ENCODE peak calls at places on chromosome 19, in nine cellular contexts. One of them, this sample, is unnamed.

GRCh38 chr19:28737021-28737525 is 475.9 kb downstream of the UQCRFS1 start:
- DNase-seq in esophagus squamous epithelium: no peak
- DNase-seq in tibial nerve: peak; percentile 19
- DNase-seq in uterus: no peak
- DNase-seq in heart left ventricle: no peak
- DNase-seq in upper lobe of left lung: no peak
- DNase-seq in transverse colon: no peak
- DNase-seq in IMR-90: peak; percentile 44
- DNase-seq in endothelial cell of umbilical vein: no peak
- DNase-seq in this sample: no peak

GRCh38 chr19:40691421-40692211 is 1.2 kb upstream of the NUMBL start:
- DNase-seq in esophagus squamous epithelium: no peak
- DNase-seq in tibial nerve: no peak
- DNase-seq in uterus: peak; percentile 46
- DNase-seq in heart left ventricle: peak; percentile 59
- DNase-seq in upper lobe of left lung: no peak
- DNase-seq in transverse colon: no peak
- DNase-seq in IMR-90: no peak
- DNase-seq in endothelial cell of umbilical vein: no peak
- DNase-seq in this sample: no peak

GRCh38 chr19:15371786-15372380 is 7.7 kb downstream of the AKAP8 start:
- DNase-seq in esophagus squamous epithelium: no peak
- DNase-seq in tibial nerve: no peak
- DNase-seq in uterus: no peak
- DNase-seq in heart left ventricle: no peak
- DNase-seq in upper lobe of left lung: no peak
- DNase-seq in transverse colon: no peak
- DNase-seq in IMR-90: no peak
- DNase-seq in endothelial cell of umbilical vein: no peak
- DNase-seq in this sample: no peak

GRCh38 chr19:8022275-8022674 is 16.8 kb upstream of the ELAVL1 start:
- DNase-seq in esophagus squamous epithelium: no peak
- DNase-seq in tibial nerve: no peak
- DNase-seq in uterus: no peak
- DNase-seq in heart left ventricle: no peak
- DNase-seq in upper lobe of left lung: peak; percentile 81
- DNase-seq in transverse colon: no peak
- DNase-seq in IMR-90: no peak
- DNase-seq in endothelial cell of umbilical vein: no peak
- DNase-seq in this sample: no peak

GRCh38 chr19:20840371-20840770 is 64.3 kb downstream of the ZNF66 start:
- DNase-seq in esophagus squamous epithelium: no peak
- DNase-seq in tibial nerve: no peak
- DNase-seq in uterus: no peak
- DNase-seq in heart left ventricle: no peak
- DNase-seq in upper lobe of left lung: no peak
- DNase-seq in transverse colon: no peak
- DNase-seq in IMR-90: no peak
- DNase-seq in endothelial cell of umbilical vein: no peak
- DNase-seq in this sample: no peak

GRCh38 chr19:55189424-55189823 is 9.3 kb upstream of the SYT5 start:
- DNase-seq in esophagus squamous epithelium: no peak
- DNase-seq in tibial nerve: no peak
- DNase-seq in uterus: peak; percentile 52
- DNase-seq in heart left ventricle: peak; percentile 60
- DNase-seq in upper lobe of left lung: peak; percentile 25
- DNase-seq in transverse colon: peak; percentile 23
- DNase-seq in IMR-90: peak; percentile 95
- DNase-seq in endothelial cell of umbilical vein: peak; percentile 60
- DNase-seq in this sample: no peak

GRCh38 chr19:19211499-19212432 is at the start of gene NCAN:
- DNase-seq in esophagus squamous epithelium: no peak
- DNase-seq in tibial nerve: no peak
- DNase-seq in uterus: no peak
- DNase-seq in heart left ventricle: no peak
- DNase-seq in upper lobe of left lung: no peak
- DNase-seq in transverse colon: no peak
- DNase-seq in IMR-90: no peak
- DNase-seq in endothelial cell of umbilical vein: no peak
- DNase-seq in this sample: no peak

GRCh38 chr19:2080336-2080988 is 15.7 kb downstream of the MOB3A start:
- DNase-seq in esophagus squamous epithelium: no peak
- DNase-seq in tibial nerve: no peak
- DNase-seq in uterus: no peak
- DNase-seq in heart left ventricle: no peak
- DNase-seq in upper lobe of left lung: peak; percentile 58
- DNase-seq in transverse colon: no peak
- DNase-seq in IMR-90: no peak
- DNase-seq in endothelial cell of umbilical vein: no peak
- DNase-seq in this sample: no peak

GRCh38 chr19:17671906-17672305 is 16.2 kb downstream of the UNC13A start:
- DNase-seq in esophagus squamous epithelium: no peak
- DNase-seq in tibial nerve: no peak
- DNase-seq in uterus: no peak
- DNase-seq in heart left ventricle: no peak
- DNase-seq in upper lobe of left lung: no peak
- DNase-seq in transverse colon: no peak
- DNase-seq in IMR-90: peak; percentile 37
- DNase-seq in endothelial cell of umbilical vein: peak; percentile 38
- DNase-seq in this sample: no peak

GRCh38 chr19:51715850-51716249 is 7.9 kb downstream of the HAS1 start:
- DNase-seq in esophagus squamous epithelium: no peak
- DNase-seq in tibial nerve: no peak
- DNase-seq in uterus: no peak
- DNase-seq in heart left ventricle: no peak
- DNase-seq in upper lobe of left lung: no peak
- DNase-seq in transverse colon: no peak
- DNase-seq in IMR-90: no peak
- DNase-seq in endothelial cell of umbilical vein: no peak
- DNase-seq in this sample: no peak

GRCh38 chr19:12733907-12734214 is 623 bp downstream of the TRIR start:
- DNase-seq in esophagus squamous epithelium: no peak
- DNase-seq in tibial nerve: no peak
- DNase-seq in uterus: no peak
- DNase-seq in heart left ventricle: no peak
- DNase-seq in upper lobe of left lung: no peak
- DNase-seq in transverse colon: no peak
- DNase-seq in IMR-90: no peak
- DNase-seq in endothelial cell of umbilical vein: no peak
- DNase-seq in this sample: no peak

GRCh38 chr19:8302357-8302691 is 5.8 kb downstream of the CD320 start:
- DNase-seq in esophagus squamous epithelium: no peak
- DNase-seq in tibial nerve: peak; percentile 4
- DNase-seq in uterus: peak; percentile 16
- DNase-seq in heart left ventricle: peak; percentile 83
- DNase-seq in upper lobe of left lung: peak; percentile 20
- DNase-seq in transverse colon: no peak
- DNase-seq in IMR-90: no peak
- DNase-seq in endothelial cell of umbilical vein: no peak
- DNase-seq in this sample: peak; percentile 79

GRCh38 chr19:18479964-18480723 is 41.7 kb downstream of the ELL start:
- DNase-seq in esophagus squamous epithelium: no peak
- DNase-seq in tibial nerve: peak; percentile 84
- DNase-seq in uterus: peak; percentile 83
- DNase-seq in heart left ventricle: peak; percentile 83
- DNase-seq in upper lobe of left lung: peak; percentile 85
- DNase-seq in transverse colon: peak; percentile 68
- DNase-seq in IMR-90: peak; percentile 64
- DNase-seq in endothelial cell of umbilical vein: peak; percentile 33
- DNase-seq in this sample: peak; percentile 89

GRCh38 chr19:43983912-43984686 is at the start of gene ZNF155:
- DNase-seq in esophagus squamous epithelium: peak; percentile 6
- DNase-seq in tibial nerve: peak; percentile 87
- DNase-seq in uterus: peak; percentile 88
- DNase-seq in heart left ventricle: peak; percentile 92
- DNase-seq in upper lobe of left lung: peak; percentile 95
- DNase-seq in transverse colon: peak; percentile 91
- DNase-seq in IMR-90: peak; percentile 97
- DNase-seq in endothelial cell of umbilical vein: peak; percentile 95
- DNase-seq in this sample: peak; percentile 94
- TF ChIP-seq POLR2A in esophagus squamous epithelium: no peak
- TF ChIP-seq POLR2A in tibial nerve: peak; percentile 17
- TF ChIP-seq POLR2A in uterus: no peak
- TF ChIP-seq POLR2A in heart left ventricle: no peak
- TF ChIP-seq POLR2A in upper lobe of left lung: no peak
- TF ChIP-seq POLR2A in transverse colon: no peak
- TF ChIP-seq POLR2A in IMR-90: no peak
- TF ChIP-seq POLR2A in endothelial cell of umbilical vein: peak; percentile 39
- TF ChIP-seq POLR2A in this sample: no peak

GRCh38 chr19:57357406-57357805 is 5.9 kb upstream of the TRAPPC2B start:
- DNase-seq in esophagus squamous epithelium: no peak
- DNase-seq in tibial nerve: no peak
- DNase-seq in uterus: no peak
- DNase-seq in heart left ventricle: no peak
- DNase-seq in upper lobe of left lung: no peak
- DNase-seq in transverse colon: no peak
- DNase-seq in IMR-90: no peak
- DNase-seq in endothelial cell of umbilical vein: no peak
- DNase-seq in this sample: no peak

GRCh38 chr19:57359300-57359699 is 4.1 kb upstream of the TRAPPC2B start:
- DNase-seq in esophagus squamous epithelium: no peak
- DNase-seq in tibial nerve: no peak
- DNase-seq in uterus: no peak
- DNase-seq in heart left ventricle: no peak
- DNase-seq in upper lobe of left lung: no peak
- DNase-seq in transverse colon: no peak
- DNase-seq in IMR-90: no peak
- DNase-seq in endothelial cell of umbilical vein: no peak
- DNase-seq in this sample: no peak

GRCh38 chr19:57363734-57364181 is 407 bp downstream of the TRAPPC2B start:
- DNase-seq in esophagus squamous epithelium: no peak
- DNase-seq in tibial nerve: no peak
- DNase-seq in uterus: no peak
- DNase-seq in heart left ventricle: no peak
- DNase-seq in upper lobe of left lung: no peak
- DNase-seq in transverse colon: no peak
- DNase-seq in IMR-90: peak; percentile 12
- DNase-seq in endothelial cell of umbilical vein: no peak
- DNase-seq in this sample: no peak

GRCh38 chr19:57362997-57363705 is at the start of the genes TRAPPC2B and ZNF547:
- DNase-seq in esophagus squamous epithelium: peak; percentile 90
- DNase-seq in tibial nerve: peak; percentile 97
- DNase-seq in uterus: peak; percentile 99
- DNase-seq in heart left ventricle: peak; percentile 99
- DNase-seq in upper lobe of left lung: peak; percentile 98
- DNase-seq in transverse colon: peak; percentile 99
- DNase-seq in IMR-90: peak; percentile 100
- DNase-seq in endothelial cell of umbilical vein: peak; percentile 100
- DNase-seq in this sample: peak; percentile 99

GRCh38 chr19:57362419-57362818 is 932 bp upstream of the TRAPPC2B start:
- DNase-seq in esophagus squamous epithelium: no peak
- DNase-seq in tibial nerve: no peak
- DNase-seq in uterus: no peak
- DNase-seq in heart left ventricle: no peak
- DNase-seq in upper lobe of left lung: no peak
- DNase-seq in transverse colon: no peak
- DNase-seq in IMR-90: no peak
- DNase-seq in endothelial cell of umbilical vein: no peak
- DNase-seq in this sample: no peak
- H3K27ac ChIP-seq in esophagus squamous epithelium: peak overlapping the region; percentile 94
- H3K27ac ChIP-seq in tibial nerve: peak overlapping the region; percentile 92
- H3K27ac ChIP-seq in uterus: peak overlapping the region; percentile 97
- H3K27ac ChIP-seq in heart left ventricle: peak overlapping the region; percentile 91
- H3K27ac ChIP-seq in upper lobe of left lung: peak overlapping the region; percentile 98
- H3K27ac ChIP-seq in transverse colon: peak overlapping the region; percentile 97
- H3K27ac ChIP-seq in IMR-90: peak overlapping the region; percentile 76
- H3K27ac ChIP-seq in endothelial cell of umbilical vein: no peak overlapping the region
- H3K27ac ChIP-seq in this sample: peak overlapping the region; percentile 87

GRCh38 chr19:48794291-48794690 is 16.5 kb downstream of the BCAT2 start:
- DNase-seq in esophagus squamous epithelium: no peak
- DNase-seq in tibial nerve: no peak
- DNase-seq in uterus: no peak
- DNase-seq in heart left ventricle: no peak
- DNase-seq in upper lobe of left lung: no peak
- DNase-seq in transverse colon: no peak
- DNase-seq in IMR-90: no peak
- DNase-seq in endothelial cell of umbilical vein: no peak
- DNase-seq in this sample: no peak

GRCh38 chr19:48795055-48795854 is 15.6 kb downstream of the BCAT2 start:
- DNase-seq in esophagus squamous epithelium: peak; percentile 66
- DNase-seq in tibial nerve: peak; percentile 90
- DNase-seq in uterus: peak; percentile 90
- DNase-seq in heart left ventricle: peak; percentile 93
- DNase-seq in upper lobe of left lung: peak; percentile 96
- DNase-seq in transverse colon: peak; percentile 91
- DNase-seq in IMR-90: peak; percentile 92
- DNase-seq in endothelial cell of umbilical vein: peak; percentile 95
- DNase-seq in this sample: peak; percentile 94

GRCh38 chr19:48797103-48797502 is 13.7 kb downstream of the BCAT2 start:
- DNase-seq in esophagus squamous epithelium: no peak
- DNase-seq in tibial nerve: no peak
- DNase-seq in uterus: no peak
- DNase-seq in heart left ventricle: no peak
- DNase-seq in upper lobe of left lung: no peak
- DNase-seq in transverse colon: no peak
- DNase-seq in IMR-90: no peak
- DNase-seq in endothelial cell of umbilical vein: no peak
- DNase-seq in this sample: no peak

GRCh38 chr19:48795855-48796142 is 15.0 kb downstream of the BCAT2 start:
- DNase-seq in esophagus squamous epithelium: no peak
- DNase-seq in tibial nerve: no peak
- DNase-seq in uterus: peak; percentile 81
- DNase-seq in heart left ventricle: no peak
- DNase-seq in upper lobe of left lung: no peak
- DNase-seq in transverse colon: peak; percentile 29
- DNase-seq in IMR-90: no peak
- DNase-seq in endothelial cell of umbilical vein: no peak
- DNase-seq in this sample: no peak

GRCh38 chr19:48796468-48797083 is 14.3 kb downstream of the BCAT2 start:
- DNase-seq in esophagus squamous epithelium: no peak
- DNase-seq in tibial nerve: no peak
- DNase-seq in uterus: peak; percentile 35
- DNase-seq in heart left ventricle: no peak
- DNase-seq in upper lobe of left lung: no peak
- DNase-seq in transverse colon: no peak
- DNase-seq in IMR-90: no peak
- DNase-seq in endothelial cell of umbilical vein: no peak
- DNase-seq in this sample: no peak
- TF ChIP-seq POLR2A in esophagus squamous epithelium: no peak
- TF ChIP-seq POLR2A in tibial nerve: no peak
- TF ChIP-seq POLR2A in uterus: no peak
- TF ChIP-seq POLR2A in heart left ventricle: no peak
- TF ChIP-seq POLR2A in upper lobe of left lung: no peak
- TF ChIP-seq POLR2A in transverse colon: no peak
- TF ChIP-seq POLR2A in IMR-90: no peak
- TF ChIP-seq POLR2A in endothelial cell of umbilical vein: no peak
- TF ChIP-seq POLR2A in this sample: no peak

DNA sequence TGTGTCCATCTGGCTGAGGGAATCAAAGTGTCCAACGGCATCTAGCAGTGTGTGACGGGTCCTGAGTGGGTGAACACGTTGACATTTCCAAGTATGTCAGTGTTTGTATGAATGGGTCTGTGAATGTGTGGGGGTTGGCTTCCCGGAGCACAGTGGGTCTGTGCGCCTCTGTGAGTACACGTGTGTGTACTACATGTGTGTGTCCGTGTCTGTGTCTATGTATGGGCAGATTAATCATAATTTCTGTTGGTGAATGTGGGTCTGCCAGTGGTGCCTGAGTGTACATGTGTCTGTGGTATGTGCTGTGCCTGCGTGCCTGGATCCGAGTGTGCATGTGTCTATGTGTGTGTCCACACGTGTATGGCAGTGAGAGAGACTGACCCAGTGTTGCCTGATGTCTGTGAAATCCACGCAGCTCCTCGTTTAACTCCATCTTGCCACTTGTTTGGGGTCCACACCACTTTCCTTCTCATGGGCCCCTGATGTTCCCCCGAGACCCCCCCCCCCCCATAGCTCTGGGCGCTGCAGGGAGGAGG is 5.4 kb downstream of the CCDC8 start:
- DNase-seq in esophagus squamous epithelium: no peak
- DNase-seq in tibial nerve: no peak
- DNase-seq in uterus: no peak
- DNase-seq in heart left ventricle: no peak
- DNase-seq in upper lobe of left lung: no peak
- DNase-seq in transverse colon: no peak
- DNase-seq in IMR-90: no peak
- DNase-seq in endothelial cell of umbilical vein: no peak
- DNase-seq in this sample: no peak
- H3K27ac ChIP-seq in esophagus squamous epithelium: no peak overlapping the region
- H3K27ac ChIP-seq in tibial nerve: no peak overlapping the region
- H3K27ac ChIP-seq in uterus: peak overlapping the region; percentile 25
- H3K27ac ChIP-seq in heart left ventricle: peak overlapping the region; percentile 61
- H3K27ac ChIP-seq in upper lobe of left lung: no peak overlapping the region
- H3K27ac ChIP-seq in transverse colon: no peak overlapping the region
- H3K27ac ChIP-seq in IMR-90: no peak overlapping the region
- H3K27ac ChIP-seq in endothelial cell of umbilical vein: no peak overlapping the region
- H3K27ac ChIP-seq in this sample: no peak overlapping the region